ENCODE peak calls at places on chromosome 3, in ten cellular contexts. One of them, this sample, is unnamed.

GRCh38 chr3:189204467-189204866 is 32.7 kb downstream of the TPRG1 start:
- DNase-seq in right atrium auricular region: no peak
- DNase-seq in fibroblast of pulmonary artery: no peak
- DNase-seq in CD4-positive, alpha-beta T cell: no peak
- DNase-seq in mucosa of descending colon: no peak
- DNase-seq in AG09319: no peak
- DNase-seq in tibial nerve: no peak
- DNase-seq in GM20000: no peak
- DNase-seq in endothelial cell of umbilical vein: no peak
- DNase-seq in MM.1S: no peak
- DNase-seq in this sample: no peak

GRCh38 chr3:126389112-126389791 is 5.5 kb upstream of the CFAP100 start:
- DNase-seq in right atrium auricular region: peak; percentile 99
- DNase-seq in fibroblast of pulmonary artery: peak; percentile 88
- DNase-seq in CD4-positive, alpha-beta T cell: peak; percentile 25
- DNase-seq in mucosa of descending colon: peak; percentile 85
- DNase-seq in AG09319: peak; percentile 55
- DNase-seq in tibial nerve: peak; percentile 87
- DNase-seq in GM20000: peak; percentile 88
- DNase-seq in endothelial cell of umbilical vein: peak; percentile 84
- DNase-seq in MM.1S: peak; percentile 85
- DNase-seq in this sample: peak; percentile 90

GRCh38 chr3:173983353-173983752 is 585.8 kb downstream of the NLGN1 start:
- DNase-seq in right atrium auricular region: no peak
- DNase-seq in fibroblast of pulmonary artery: no peak
- DNase-seq in CD4-positive, alpha-beta T cell: no peak
- DNase-seq in mucosa of descending colon: no peak
- DNase-seq in AG09319: no peak
- DNase-seq in tibial nerve: no peak
- DNase-seq in GM20000: no peak
- DNase-seq in endothelial cell of umbilical vein: no peak
- DNase-seq in MM.1S: no peak
- DNase-seq in this sample: no peak

GRCh38 chr3:12135029-12135634 is 23.6 kb downstream of the TIMP4 start:
- DNase-seq in right atrium auricular region: peak; percentile 90
- DNase-seq in fibroblast of pulmonary artery: peak; percentile 77
- DNase-seq in CD4-positive, alpha-beta T cell: peak; percentile 45
- DNase-seq in mucosa of descending colon: peak; percentile 87
- DNase-seq in AG09319: peak; percentile 24
- DNase-seq in tibial nerve: peak; percentile 80
- DNase-seq in GM20000: peak; percentile 64
- DNase-seq in endothelial cell of umbilical vein: peak; percentile 61
- DNase-seq in MM.1S: peak; percentile 49
- DNase-seq in this sample: peak; percentile 61

GRCh38 chr3:183244219-183244618 is 8.8 kb upstream of the B3GNT5 start:
- DNase-seq in right atrium auricular region: no peak
- DNase-seq in fibroblast of pulmonary artery: peak; percentile 77
- DNase-seq in CD4-positive, alpha-beta T cell: no peak
- DNase-seq in mucosa of descending colon: peak; percentile 59
- DNase-seq in AG09319: no peak
- DNase-seq in tibial nerve: peak; percentile 50
- DNase-seq in GM20000: no peak
- DNase-seq in endothelial cell of umbilical vein: peak; percentile 37
- DNase-seq in MM.1S: no peak
- DNase-seq in this sample: peak; percentile 37

GRCh38 chr3:34260266-34260990 is 462.0 kb downstream of the PDCD6IP start:
- DNase-seq in right atrium auricular region: peak; percentile 62
- DNase-seq in fibroblast of pulmonary artery: peak; percentile 70
- DNase-seq in CD4-positive, alpha-beta T cell: no peak
- DNase-seq in mucosa of descending colon: peak; percentile 51
- DNase-seq in AG09319: no peak
- DNase-seq in tibial nerve: peak; percentile 74
- DNase-seq in GM20000: peak; percentile 48
- DNase-seq in endothelial cell of umbilical vein: peak; percentile 61
- DNase-seq in MM.1S: peak; percentile 58
- DNase-seq in this sample: no peak

GRCh38 chr3:135412475-135412874 is 553.1 kb upstream of the PPP2R3A start:
- DNase-seq in right atrium auricular region: no peak
- DNase-seq in fibroblast of pulmonary artery: no peak
- DNase-seq in CD4-positive, alpha-beta T cell: no peak
- DNase-seq in mucosa of descending colon: no peak
- DNase-seq in AG09319: no peak
- DNase-seq in tibial nerve: no peak
- DNase-seq in GM20000: no peak
- DNase-seq in endothelial cell of umbilical vein: no peak
- DNase-seq in MM.1S: no peak
- DNase-seq in this sample: no peak

GRCh38 chr3:177057768-177058167 is 139.5 kb downstream of the TBL1XR1 start:
- DNase-seq in right atrium auricular region: no peak
- DNase-seq in fibroblast of pulmonary artery: no peak
- DNase-seq in CD4-positive, alpha-beta T cell: peak; percentile 26
- DNase-seq in mucosa of descending colon: no peak
- DNase-seq in AG09319: no peak
- DNase-seq in tibial nerve: no peak
- DNase-seq in GM20000: peak; percentile 43
- DNase-seq in endothelial cell of umbilical vein: no peak
- DNase-seq in MM.1S: no peak
- DNase-seq in this sample: no peak

GRCh38 chr3:150920236-150920635 is 15.0 kb upstream of the MINDY4B start:
- DNase-seq in right atrium auricular region: no peak
- DNase-seq in fibroblast of pulmonary artery: peak; percentile 13
- DNase-seq in CD4-positive, alpha-beta T cell: no peak
- DNase-seq in mucosa of descending colon: no peak
- DNase-seq in AG09319: no peak
- DNase-seq in tibial nerve: no peak
- DNase-seq in GM20000: no peak
- DNase-seq in endothelial cell of umbilical vein: no peak
- DNase-seq in MM.1S: no peak
- DNase-seq in this sample: no peak

GRCh38 chr3:51622868-51623267 is 48.2 kb upstream of the TEX264 start:
- DNase-seq in right atrium auricular region: no peak
- DNase-seq in fibroblast of pulmonary artery: peak; percentile 44
- DNase-seq in CD4-positive, alpha-beta T cell: no peak
- DNase-seq in mucosa of descending colon: no peak
- DNase-seq in AG09319: peak; percentile 60
- DNase-seq in tibial nerve: no peak
- DNase-seq in GM20000: no peak
- DNase-seq in endothelial cell of umbilical vein: no peak
- DNase-seq in MM.1S: no peak
- DNase-seq in this sample: no peak

GRCh38 chr3:385151-385550 is 188.6 kb downstream of the CHL1 start:
- DNase-seq in right atrium auricular region: no peak
- DNase-seq in fibroblast of pulmonary artery: peak; percentile 1
- DNase-seq in CD4-positive, alpha-beta T cell: no peak
- DNase-seq in mucosa of descending colon: no peak
- DNase-seq in AG09319: no peak
- DNase-seq in tibial nerve: no peak
- DNase-seq in GM20000: no peak
- DNase-seq in endothelial cell of umbilical vein: no peak
- DNase-seq in MM.1S: no peak
- DNase-seq in this sample: no peak

GRCh38 chr3:53065841-53066480 is 20.1 kb upstream of the SFMBT1 start:
- DNase-seq in right atrium auricular region: no peak
- DNase-seq in fibroblast of pulmonary artery: no peak
- DNase-seq in CD4-positive, alpha-beta T cell: no peak
- DNase-seq in mucosa of descending colon: no peak
- DNase-seq in AG09319: no peak
- DNase-seq in tibial nerve: no peak
- DNase-seq in GM20000: no peak
- DNase-seq in endothelial cell of umbilical vein: no peak
- DNase-seq in MM.1S: no peak
- DNase-seq in this sample: peak; percentile 76

GRCh38 chr3:101850327-101851048 is 1.2 kb downstream of the NFKBIZ start:
- DNase-seq in right atrium auricular region: no peak
- DNase-seq in fibroblast of pulmonary artery: peak; percentile 79
- DNase-seq in CD4-positive, alpha-beta T cell: peak; percentile 45
- DNase-seq in mucosa of descending colon: no peak
- DNase-seq in AG09319: no peak
- DNase-seq in tibial nerve: no peak
- DNase-seq in GM20000: peak; percentile 52
- DNase-seq in endothelial cell of umbilical vein: peak; percentile 53
- DNase-seq in MM.1S: peak; percentile 75
- DNase-seq in this sample: no peak

GRCh38 chr3:194136519-194137313 is 768 bp downstream of the HES1 start:
- DNase-seq in right atrium auricular region: peak; percentile 68
- DNase-seq in fibroblast of pulmonary artery: peak; percentile 91
- DNase-seq in CD4-positive, alpha-beta T cell: peak; percentile 33
- DNase-seq in mucosa of descending colon: peak; percentile 69
- DNase-seq in AG09319: no peak
- DNase-seq in tibial nerve: peak; percentile 35
- DNase-seq in GM20000: peak; percentile 49
- DNase-seq in endothelial cell of umbilical vein: peak; percentile 77
- DNase-seq in MM.1S: peak; percentile 42
- DNase-seq in this sample: no peak

GRCh38 chr3:170809021-170809974 is 60.7 kb downstream of the RPL22L1 start:
- DNase-seq in right atrium auricular region: no peak
- DNase-seq in fibroblast of pulmonary artery: peak; percentile 84
- DNase-seq in CD4-positive, alpha-beta T cell: no peak
- DNase-seq in mucosa of descending colon: no peak
- DNase-seq in AG09319: peak; percentile 57
- DNase-seq in tibial nerve: peak; percentile 38
- DNase-seq in GM20000: peak; percentile 28
- DNase-seq in endothelial cell of umbilical vein: peak; percentile 81
- DNase-seq in MM.1S: peak; percentile 37
- DNase-seq in this sample: no peak

GRCh38 chr3:183266454-183266853 is 13.4 kb downstream of the B3GNT5 start:
- DNase-seq in right atrium auricular region: no peak
- DNase-seq in fibroblast of pulmonary artery: no peak
- DNase-seq in CD4-positive, alpha-beta T cell: no peak
- DNase-seq in mucosa of descending colon: no peak
- DNase-seq in AG09319: no peak
- DNase-seq in tibial nerve: no peak
- DNase-seq in GM20000: no peak
- DNase-seq in endothelial cell of umbilical vein: no peak
- DNase-seq in MM.1S: no peak
- DNase-seq in this sample: no peak

GRCh38 chr3:100265016-100265415 is 4.2 kb downstream of the TBC1D23 start:
- DNase-seq in right atrium auricular region: no peak
- DNase-seq in fibroblast of pulmonary artery: no peak
- DNase-seq in CD4-positive, alpha-beta T cell: no peak
- DNase-seq in mucosa of descending colon: no peak
- DNase-seq in AG09319: no peak
- DNase-seq in tibial nerve: no peak
- DNase-seq in GM20000: no peak
- DNase-seq in endothelial cell of umbilical vein: no peak
- DNase-seq in MM.1S: no peak
- DNase-seq in this sample: no peak

GRCh38 chr3:115713247-115713646 is 89.9 kb downstream of the GAP43 start:
- DNase-seq in right atrium auricular region: no peak
- DNase-seq in fibroblast of pulmonary artery: peak; percentile 13
- DNase-seq in CD4-positive, alpha-beta T cell: no peak
- DNase-seq in mucosa of descending colon: no peak
- DNase-seq in AG09319: no peak
- DNase-seq in tibial nerve: no peak
- DNase-seq in GM20000: no peak
- DNase-seq in endothelial cell of umbilical vein: no peak
- DNase-seq in MM.1S: no peak
- DNase-seq in this sample: no peak

GRCh38 chr3:157755254-157755653 is 252.0 kb upstream of the VEPH1 start:
- DNase-seq in right atrium auricular region: no peak
- DNase-seq in fibroblast of pulmonary artery: peak; percentile 3
- DNase-seq in CD4-positive, alpha-beta T cell: no peak
- DNase-seq in mucosa of descending colon: no peak
- DNase-seq in AG09319: no peak
- DNase-seq in tibial nerve: no peak
- DNase-seq in GM20000: no peak
- DNase-seq in endothelial cell of umbilical vein: no peak
- DNase-seq in MM.1S: no peak
- DNase-seq in this sample: no peak
- TF ChIP-seq CTCF in right atrium auricular region: no peak
- TF ChIP-seq CTCF in fibroblast of pulmonary artery: peak; percentile 24
- TF ChIP-seq CTCF in CD4-positive, alpha-beta T cell: no peak
- TF ChIP-seq CTCF in mucosa of descending colon: no peak
- TF ChIP-seq CTCF in AG09319: peak; percentile 2
- TF ChIP-seq CTCF in tibial nerve: no peak
- TF ChIP-seq CTCF in GM20000: no peak
- TF ChIP-seq CTCF in endothelial cell of umbilical vein: no peak
- TF ChIP-seq CTCF in MM.1S: no peak
- TF ChIP-seq CTCF in this sample: no peak

DNA sequence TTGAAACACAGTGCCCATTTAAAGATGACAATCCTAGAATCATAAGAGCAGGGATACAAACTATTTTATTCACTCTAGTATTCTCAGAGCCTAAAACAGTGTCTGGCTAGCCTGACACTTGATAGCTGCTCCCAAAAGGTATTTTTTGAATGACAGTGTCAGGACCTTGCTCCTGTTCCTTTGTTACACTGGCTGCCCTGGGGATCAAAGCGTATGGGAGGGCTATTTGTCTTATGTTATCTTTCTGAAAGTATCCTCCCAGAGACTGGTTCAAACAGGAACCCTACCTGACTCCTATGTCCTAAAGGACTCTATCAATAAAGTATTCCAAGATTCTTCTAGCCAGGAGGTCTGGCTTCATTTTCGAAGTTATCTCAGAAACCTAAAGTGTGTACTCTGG is 621.4 kb downstream of the FHIT start:
- DNase-seq in right atrium auricular region: no peak
- DNase-seq in fibroblast of pulmonary artery: no peak
- DNase-seq in CD4-positive, alpha-beta T cell: no peak
- DNase-seq in mucosa of descending colon: no peak
- DNase-seq in AG09319: no peak
- DNase-seq in tibial nerve: no peak
- DNase-seq in GM20000: no peak
- DNase-seq in endothelial cell of umbilical vein: no peak
- DNase-seq in MM.1S: no peak
- DNase-seq in this sample: no peak
- TF ChIP-seq CTCF in right atrium auricular region: no peak
- TF ChIP-seq CTCF in fibroblast of pulmonary artery: no peak
- TF ChIP-seq CTCF in CD4-positive, alpha-beta T cell: no peak
- TF ChIP-seq CTCF in mucosa of descending colon: no peak
- TF ChIP-seq CTCF in AG09319: no peak
- TF ChIP-seq CTCF in tibial nerve: no peak
- TF ChIP-seq CTCF in GM20000: no peak
- TF ChIP-seq CTCF in endothelial cell of umbilical vein: no peak
- TF ChIP-seq CTCF in MM.1S: no peak
- TF ChIP-seq CTCF in this sample: no peak

GRCh38 chr3:129228891-129229585 is 20.4 kb upstream of the COPG1 start:
- DNase-seq in right atrium auricular region: no peak
- DNase-seq in fibroblast of pulmonary artery: peak; percentile 81
- DNase-seq in CD4-positive, alpha-beta T cell: no peak
- DNase-seq in mucosa of descending colon: no peak
- DNase-seq in AG09319: no peak
- DNase-seq in tibial nerve: no peak
- DNase-seq in GM20000: no peak
- DNase-seq in endothelial cell of umbilical vein: peak; percentile 53
- DNase-seq in MM.1S: no peak
- DNase-seq in this sample: no peak
- TF ChIP-seq CTCF in right atrium auricular region: no peak
- TF ChIP-seq CTCF in fibroblast of pulmonary artery: peak; percentile 6
- TF ChIP-seq CTCF in CD4-positive, alpha-beta T cell: no peak
- TF ChIP-seq CTCF in mucosa of descending colon: no peak
- TF ChIP-seq CTCF in AG09319: no peak
- TF ChIP-seq CTCF in tibial nerve: no peak
- TF ChIP-seq CTCF in GM20000: no peak
- TF ChIP-seq CTCF in endothelial cell of umbilical vein: no peak
- TF ChIP-seq CTCF in MM.1S: no peak
- TF ChIP-seq CTCF in this sample: no peak

DNA sequence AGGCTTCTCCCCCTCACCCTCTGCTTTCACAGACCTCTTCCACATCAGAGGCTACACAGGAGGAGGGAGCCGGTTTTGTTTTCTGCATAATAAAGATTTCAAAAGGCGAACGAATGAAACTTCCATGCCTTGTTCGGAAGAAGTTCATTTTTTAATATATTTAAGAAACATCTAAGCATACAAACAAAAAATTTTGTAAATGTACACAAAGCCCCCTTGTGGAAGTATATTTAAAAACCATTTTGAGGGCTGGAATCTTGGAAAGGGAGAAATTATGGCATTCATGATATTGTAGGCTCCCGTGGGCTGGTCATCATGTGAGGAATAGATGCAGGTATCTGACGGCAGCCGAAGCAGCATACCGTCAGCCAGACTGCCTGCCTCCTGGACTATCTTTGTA is 90.4 kb downstream of the MECOM start:
- DNase-seq in right atrium auricular region: no peak
- DNase-seq in fibroblast of pulmonary artery: peak; percentile 35
- DNase-seq in CD4-positive, alpha-beta T cell: no peak
- DNase-seq in mucosa of descending colon: no peak
- DNase-seq in AG09319: no peak
- DNase-seq in tibial nerve: no peak
- DNase-seq in GM20000: no peak
- DNase-seq in endothelial cell of umbilical vein: no peak
- DNase-seq in MM.1S: no peak
- DNase-seq in this sample: no peak
- TF ChIP-seq CTCF in right atrium auricular region: no peak
- TF ChIP-seq CTCF in fibroblast of pulmonary artery: peak; percentile 35
- TF ChIP-seq CTCF in CD4-positive, alpha-beta T cell: no peak
- TF ChIP-seq CTCF in mucosa of descending colon: no peak
- TF ChIP-seq CTCF in AG09319: peak; percentile 11
- TF ChIP-seq CTCF in tibial nerve: no peak
- TF ChIP-seq CTCF in GM20000: no peak
- TF ChIP-seq CTCF in endothelial cell of umbilical vein: no peak
- TF ChIP-seq CTCF in MM.1S: peak; percentile 9
- TF ChIP-seq CTCF in this sample: no peak